ENCODE peak calls at places on chromosomes 3 and 15, in seven cellular contexts. One of them, this sample, is unnamed.
A peak's percentile ranks its signal among the peaks of the same experiment; 100 is the strongest.

GRCh38 chr3:168212664-168213255 is 117.0 kb upstream of the GOLIM4 start:
- DNase-seq in astrocyte of the spinal cord: no peak
- DNase-seq in OCI-LY7: no peak
- DNase-seq in Peyer's patch: no peak
- DNase-seq in HFFc6: no peak
- DNase-seq in astrocyte: no peak
- DNase-seq in heart right ventricle: no peak
- DNase-seq in this sample: no peak

GRCh38 chr15:51380999-51381806 is 39.7 kb downstream of the GLDN start:
- DNase-seq in astrocyte: peak; percentile 45
- DNase-seq in astrocyte of the spinal cord: peak; percentile 59
- DNase-seq in OCI-LY7: peak; percentile 38
- DNase-seq in Peyer's patch: peak; percentile 68
- DNase-seq in HFFc6: peak; percentile 75
- DNase-seq in heart right ventricle: peak; percentile 67
- DNase-seq in this sample: no peak

GRCh38 chr15:36254446-36254845 is 325.0 kb upstream of the CDIN1 start:
- DNase-seq in Peyer's patch: no peak
- DNase-seq in heart right ventricle: no peak
- DNase-seq in astrocyte of the spinal cord: no peak
- DNase-seq in OCI-LY7: no peak
- DNase-seq in astrocyte: no peak
- DNase-seq in HFFc6: no peak
- DNase-seq in this sample: no peak

GRCh38 chr3:46865034-46865507 is 1.8 kb upstream of the MYL3 start:
- DNase-seq in astrocyte of the spinal cord: no peak
- DNase-seq in OCI-LY7: no peak
- DNase-seq in Peyer's patch: no peak
- DNase-seq in heart right ventricle: no peak
- DNase-seq in HFFc6: no peak
- DNase-seq in astrocyte: no peak
- DNase-seq in this sample: no peak

GRCh38 chr3:31793821-31794220 is 187.2 kb downstream of the OSBPL10 start:
- DNase-seq in OCI-LY7: no peak
- DNase-seq in Peyer's patch: no peak
- DNase-seq in HFFc6: no peak
- DNase-seq in astrocyte of the spinal cord: no peak
- DNase-seq in astrocyte: no peak
- DNase-seq in heart right ventricle: no peak
- DNase-seq in this sample: no peak

GRCh38 chr3:178645503-178645902 is 109.3 kb downstream of the KCNMB2 start:
- DNase-seq in OCI-LY7: no peak
- DNase-seq in astrocyte: no peak
- DNase-seq in HFFc6: no peak
- DNase-seq in Peyer's patch: no peak
- DNase-seq in astrocyte of the spinal cord: no peak
- DNase-seq in heart right ventricle: no peak
- DNase-seq in this sample: no peak

GRCh38 chr15:96344706-96345559 is 14.4 kb downstream of the NR2F2 start:
- DNase-seq in Peyer's patch: peak; percentile 40
- DNase-seq in heart right ventricle: no peak
- DNase-seq in OCI-LY7: no peak
- DNase-seq in HFFc6: no peak
- DNase-seq in astrocyte: no peak
- DNase-seq in astrocyte of the spinal cord: peak; percentile 33
- DNase-seq in this sample: no peak

GRCh38 chr15:47685141-47685870 is 32.0 kb upstream of the SEMA6D start:
- DNase-seq in Peyer's patch: no peak
- DNase-seq in astrocyte of the spinal cord: no peak
- DNase-seq in HFFc6: peak; percentile 63
- DNase-seq in OCI-LY7: no peak
- DNase-seq in heart right ventricle: no peak
- DNase-seq in astrocyte: no peak
- DNase-seq in this sample: no peak

GRCh38 chr3:186534113-186534669 is 10.0 kb downstream of the CRYGS start:
- DNase-seq in HFFc6: no peak
- DNase-seq in astrocyte of the spinal cord: no peak
- DNase-seq in Peyer's patch: peak; percentile 65
- DNase-seq in heart right ventricle: no peak
- DNase-seq in astrocyte: no peak
- DNase-seq in OCI-LY7: peak; percentile 81
- DNase-seq in this sample: no peak

GRCh38 chr3:41836360-41837134 is 125.4 kb downstream of the ULK4 start:
- DNase-seq in astrocyte of the spinal cord: no peak
- DNase-seq in OCI-LY7: no peak
- DNase-seq in Peyer's patch: no peak
- DNase-seq in astrocyte: no peak
- DNase-seq in HFFc6: no peak
- DNase-seq in heart right ventricle: no peak
- DNase-seq in this sample: no peak

GRCh38 chr3:85487375-85487774 is 528.6 kb downstream of the CADM2 start:
- DNase-seq in HFFc6: no peak
- DNase-seq in astrocyte: no peak
- DNase-seq in OCI-LY7: no peak
- DNase-seq in astrocyte of the spinal cord: no peak
- DNase-seq in heart right ventricle: no peak
- DNase-seq in Peyer's patch: no peak
- DNase-seq in this sample: no peak

GRCh38 chr15:58705105-58705504 is 44.4 kb downstream of the ADAM10 start:
- DNase-seq in Peyer's patch: no peak
- DNase-seq in astrocyte of the spinal cord: peak; percentile 31
- DNase-seq in astrocyte: no peak
- DNase-seq in OCI-LY7: no peak
- DNase-seq in HFFc6: no peak
- DNase-seq in heart right ventricle: no peak
- DNase-seq in this sample: no peak

GRCh38 chr3:123296261-123296660 is 94.5 kb downstream of the SEC22A start:
- DNase-seq in heart right ventricle: no peak
- DNase-seq in HFFc6: no peak
- DNase-seq in astrocyte of the spinal cord: no peak
- DNase-seq in Peyer's patch: no peak
- DNase-seq in astrocyte: no peak
- DNase-seq in OCI-LY7: no peak
- DNase-seq in this sample: no peak

GRCh38 chr3:74489393-74489792 is 125.1 kb downstream of the CNTN3 start:
- DNase-seq in heart right ventricle: no peak
- DNase-seq in astrocyte of the spinal cord: no peak
- DNase-seq in OCI-LY7: no peak
- DNase-seq in Peyer's patch: no peak
- DNase-seq in astrocyte: no peak
- DNase-seq in HFFc6: peak; percentile 4
- DNase-seq in this sample: no peak

GRCh38 chr3:16301490-16301889 is 36.5 kb downstream of the OXNAD1 start:
- DNase-seq in astrocyte of the spinal cord: no peak
- DNase-seq in HFFc6: no peak
- DNase-seq in astrocyte: no peak
- DNase-seq in Peyer's patch: no peak
- DNase-seq in heart right ventricle: no peak
- DNase-seq in OCI-LY7: no peak
- DNase-seq in this sample: no peak

GRCh38 chr3:134618473-134618860 is 32.4 kb downstream of the KY start:
- DNase-seq in heart right ventricle: no peak
- DNase-seq in HFFc6: no peak
- DNase-seq in Peyer's patch: peak; percentile 8
- DNase-seq in astrocyte of the spinal cord: no peak
- DNase-seq in astrocyte: no peak
- DNase-seq in OCI-LY7: no peak
- DNase-seq in this sample: no peak

GRCh38 chr3:30469125-30469524 is 137.3 kb upstream of the TGFBR2 start:
- DNase-seq in Peyer's patch: no peak
- DNase-seq in astrocyte: peak; percentile 33
- DNase-seq in OCI-LY7: no peak
- DNase-seq in heart right ventricle: no peak
- DNase-seq in HFFc6: no peak
- DNase-seq in astrocyte of the spinal cord: no peak
- DNase-seq in this sample: no peak

GRCh38 chr3:177610677-177611654 is 413.7 kb upstream of the TBL1XR1 start:
- DNase-seq in astrocyte of the spinal cord: peak; percentile 51
- DNase-seq in OCI-LY7: no peak
- DNase-seq in HFFc6: no peak
- DNase-seq in astrocyte: peak; percentile 52
- DNase-seq in heart right ventricle: no peak
- DNase-seq in Peyer's patch: no peak
- DNase-seq in this sample: peak; percentile 70

GRCh38 chr3:48015451-48016182 is 599 bp downstream of the MAP4 start:
- DNase-seq in OCI-LY7: no peak
- DNase-seq in astrocyte of the spinal cord: no peak
- DNase-seq in HFFc6: no peak
- DNase-seq in astrocyte: no peak
- DNase-seq in heart right ventricle: no peak
- DNase-seq in Peyer's patch: no peak
- DNase-seq in this sample: no peak

GRCh38 chr3:30342319-30343060 is 263.9 kb upstream of the TGFBR2 start:
- DNase-seq in heart right ventricle: peak; percentile 25
- DNase-seq in HFFc6: peak; percentile 90
- DNase-seq in OCI-LY7: no peak
- DNase-seq in Peyer's patch: peak; percentile 70
- DNase-seq in astrocyte: peak; percentile 96
- DNase-seq in astrocyte of the spinal cord: peak; percentile 94
- DNase-seq in this sample: peak; percentile 77

GRCh38 chr3:188772886-188773285 is 398.9 kb upstream of the TPRG1 start:
- DNase-seq in OCI-LY7: no peak
- DNase-seq in astrocyte of the spinal cord: peak; percentile 85
- DNase-seq in heart right ventricle: no peak
- DNase-seq in astrocyte: peak; percentile 93
- DNase-seq in Peyer's patch: no peak
- DNase-seq in HFFc6: peak; percentile 33
- DNase-seq in this sample: no peak

GRCh38 chr3:183015185-183015584 is 34.8 kb upstream of the DCUN1D1 start:
- DNase-seq in Peyer's patch: no peak
- DNase-seq in OCI-LY7: no peak
- DNase-seq in astrocyte of the spinal cord: no peak
- DNase-seq in heart right ventricle: no peak
- DNase-seq in astrocyte: no peak
- DNase-seq in HFFc6: no peak
- DNase-seq in this sample: no peak

GRCh38 chr3:111737712-111738097 is 121.4 kb upstream of the PHLDB2 start:
- DNase-seq in heart right ventricle: peak; percentile 79
- DNase-seq in HFFc6: peak; percentile 88
- DNase-seq in Peyer's patch: no peak
- DNase-seq in OCI-LY7: no peak
- DNase-seq in astrocyte: peak; percentile 100
- DNase-seq in astrocyte of the spinal cord: peak; percentile 98
- DNase-seq in this sample: no peak

GRCh38 chr3:44969170-44969569 is 6.8 kb downstream of the ZDHHC3 start:
- DNase-seq in heart right ventricle: no peak
- DNase-seq in Peyer's patch: no peak
- DNase-seq in HFFc6: no peak
- DNase-seq in OCI-LY7: peak; percentile 69
- DNase-seq in astrocyte of the spinal cord: no peak
- DNase-seq in astrocyte: no peak
- DNase-seq in this sample: no peak

GRCh38 chr3:44970916-44971490 is 5.0 kb downstream of the ZDHHC3 start:
- DNase-seq in Peyer's patch: no peak
- DNase-seq in OCI-LY7: no peak
- DNase-seq in heart right ventricle: no peak
- DNase-seq in astrocyte: no peak
- DNase-seq in astrocyte of the spinal cord: no peak
- DNase-seq in HFFc6: no peak
- DNase-seq in this sample: no peak

GRCh38 chr3:44969779-44970178 is 6.2 kb downstream of the ZDHHC3 start:
- DNase-seq in HFFc6: no peak
- DNase-seq in astrocyte: no peak
- DNase-seq in Peyer's patch: no peak
- DNase-seq in heart right ventricle: no peak
- DNase-seq in OCI-LY7: peak; percentile 46
- DNase-seq in astrocyte of the spinal cord: no peak
- DNase-seq in this sample: no peak

GRCh38 chr3:44976002-44976815 is at the start of the genes EXOSC7 and ZDHHC3:
- DNase-seq in OCI-LY7: peak; percentile 90
- DNase-seq in HFFc6: peak; percentile 67
- DNase-seq in astrocyte: peak; percentile 72
- DNase-seq in astrocyte of the spinal cord: peak; percentile 90
- DNase-seq in Peyer's patch: peak; percentile 95
- DNase-seq in heart right ventricle: peak; percentile 87
- DNase-seq in this sample: peak; percentile 83

DNA sequence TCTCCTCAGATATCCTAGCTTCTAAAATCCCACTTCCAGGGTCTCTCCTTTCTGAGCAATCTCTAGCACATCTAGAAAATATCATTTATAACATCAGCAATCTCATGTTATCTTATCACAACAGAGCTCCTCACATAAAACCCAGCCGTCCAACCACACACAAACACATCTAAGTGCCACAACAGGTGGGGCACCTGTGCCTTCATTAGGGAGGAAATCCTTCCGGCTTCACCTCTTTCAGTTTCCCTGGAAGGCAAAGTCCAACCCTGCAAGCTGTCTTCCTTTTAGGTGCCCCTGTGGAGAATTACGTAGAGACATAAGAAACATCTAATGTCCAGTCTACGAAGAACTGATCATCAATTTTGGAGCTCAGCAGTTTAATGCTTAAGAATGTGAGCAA is 1.6 kb downstream of the ZDHHC3 start:
- DNase-seq in astrocyte: no peak
- DNase-seq in HFFc6: no peak
- DNase-seq in astrocyte of the spinal cord: no peak
- DNase-seq in Peyer's patch: peak; percentile 82
- DNase-seq in OCI-LY7: peak; percentile 45
- DNase-seq in heart right ventricle: no peak
- DNase-seq in this sample: no peak
- TF ChIP-seq CTCF in astrocyte: no peak
- TF ChIP-seq CTCF in HFFc6: no peak
- TF ChIP-seq CTCF in astrocyte of the spinal cord: no peak
- TF ChIP-seq CTCF in Peyer's patch: no peak
- TF ChIP-seq CTCF in OCI-LY7: no peak
- TF ChIP-seq CTCF in heart right ventricle: no peak
- TF ChIP-seq CTCF in this sample: no peak

GRCh38 chr3:43733459-43734384 is 43.0 kb downstream of the ABHD5 start:
- DNase-seq in Peyer's patch: no peak
- DNase-seq in HFFc6: peak; percentile 73
- DNase-seq in OCI-LY7: no peak
- DNase-seq in astrocyte: peak; percentile 91
- DNase-seq in heart right ventricle: peak; percentile 68
- DNase-seq in astrocyte of the spinal cord: peak; percentile 74
- DNase-seq in this sample: no peak
- TF ChIP-seq CTCF in Peyer's patch: no peak
- TF ChIP-seq CTCF in HFFc6: peak; percentile 31
- TF ChIP-seq CTCF in OCI-LY7: no peak
- TF ChIP-seq CTCF in astrocyte: no peak
- TF ChIP-seq CTCF in heart right ventricle: no peak
- TF ChIP-seq CTCF in astrocyte of the spinal cord: no peak
- TF ChIP-seq CTCF in this sample: no peak

GRCh38 chr15:64690578-64691296 is 84.7 kb downstream of the RBPMS2 start:
- DNase-seq in OCI-LY7: no peak
- DNase-seq in astrocyte: no peak
- DNase-seq in Peyer's patch: no peak
- DNase-seq in HFFc6: no peak
- DNase-seq in astrocyte of the spinal cord: no peak
- DNase-seq in heart right ventricle: no peak
- DNase-seq in this sample: no peak
- TF ChIP-seq CTCF in OCI-LY7: peak; percentile 51
- TF ChIP-seq CTCF in astrocyte: peak; percentile 29
- TF ChIP-seq CTCF in Peyer's patch: no peak
- TF ChIP-seq CTCF in HFFc6: peak; percentile 57
- TF ChIP-seq CTCF in astrocyte of the spinal cord: no peak
- TF ChIP-seq CTCF in heart right ventricle: no peak
- TF ChIP-seq CTCF in this sample: peak; percentile 19

DNA sequence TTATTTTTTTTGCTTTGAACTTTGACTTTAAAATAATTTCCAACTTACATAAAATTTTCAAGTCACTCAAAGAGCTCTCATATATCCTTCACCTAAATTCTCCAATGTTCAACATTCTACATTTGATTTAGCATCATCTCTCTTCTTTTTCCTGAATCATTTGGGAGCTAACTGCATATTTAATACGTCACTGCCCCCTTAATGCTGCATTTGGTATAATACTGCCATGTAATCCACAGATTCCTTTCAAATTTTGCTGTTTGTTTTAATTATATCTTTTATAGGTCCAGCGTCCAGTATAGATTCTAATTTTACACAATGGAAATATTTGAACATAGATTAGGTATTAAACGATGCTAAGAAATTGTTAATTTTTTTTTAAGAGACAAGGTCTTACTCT is 2.3 kb upstream of the EIF2AK4 start:
- DNase-seq in OCI-LY7: no peak
- DNase-seq in astrocyte of the spinal cord: no peak
- DNase-seq in HFFc6: no peak
- DNase-seq in astrocyte: no peak
- DNase-seq in heart right ventricle: no peak
- DNase-seq in Peyer's patch: no peak
- DNase-seq in this sample: no peak
- TF ChIP-seq CTCF in OCI-LY7: peak; percentile 21
- TF ChIP-seq CTCF in astrocyte of the spinal cord: no peak
- TF ChIP-seq CTCF in HFFc6: no peak
- TF ChIP-seq CTCF in astrocyte: peak; percentile 36
- TF ChIP-seq CTCF in heart right ventricle: no peak
- TF ChIP-seq CTCF in Peyer's patch: no peak
- TF ChIP-seq CTCF in this sample: peak; percentile 63

This sample was measured in RWPE2.